ENCODE peak calls at places on chromosomes 5 and 9, in five cellular contexts. One of them, this sample, is unnamed.

GRCh38 chr9:86337469-86338107 is 16.6 kb downstream of the TUT7 start:
- DNase-seq in adrenal gland: no peak
- DNase-seq in H54: no peak
- DNase-seq in endothelial cell of umbilical vein: no peak
- DNase-seq in stomach: no peak
- DNase-seq in this sample: no peak

GRCh38 chr5:66171349-66172344 is 27.5 kb downstream of the SREK1 start:
- DNase-seq in adrenal gland: peak; percentile 46
- DNase-seq in H54: no peak
- DNase-seq in endothelial cell of umbilical vein: peak; percentile 59
- DNase-seq in stomach: no peak
- DNase-seq in this sample: no peak

GRCh38 chr9:108386859-108387384 is 468.9 kb downstream of the ACTL7B start:
- DNase-seq in adrenal gland: no peak
- DNase-seq in H54: peak; percentile 12
- DNase-seq in endothelial cell of umbilical vein: no peak
- DNase-seq in stomach: no peak
- DNase-seq in this sample: no peak

GRCh38 chr5:174044451-174044850 is 1.1 kb upstream of the NSG2 start:
- DNase-seq in adrenal gland: no peak
- DNase-seq in H54: no peak
- DNase-seq in endothelial cell of umbilical vein: no peak
- DNase-seq in stomach: no peak
- DNase-seq in this sample: no peak

GRCh38 chr9:126117158-126117425 is 209.5 kb upstream of the MVB12B start:
- DNase-seq in adrenal gland: no peak
- DNase-seq in H54: no peak
- DNase-seq in endothelial cell of umbilical vein: no peak
- DNase-seq in stomach: no peak
- DNase-seq in this sample: no peak

GRCh38 chr9:35506359-35506758 is 16.4 kb downstream of the RUSC2 start:
- DNase-seq in adrenal gland: no peak
- DNase-seq in H54: no peak
- DNase-seq in endothelial cell of umbilical vein: no peak
- DNase-seq in stomach: no peak
- DNase-seq in this sample: no peak

GRCh38 chr5:180624630-180625029 is 24.8 kb downstream of the FLT4 start:
- DNase-seq in adrenal gland: no peak
- DNase-seq in H54: no peak
- DNase-seq in endothelial cell of umbilical vein: no peak
- DNase-seq in stomach: no peak
- DNase-seq in this sample: no peak

GRCh38 chr5:93909356-93909755 is 168.0 kb upstream of the POU5F2 start:
- DNase-seq in adrenal gland: no peak
- DNase-seq in H54: no peak
- DNase-seq in endothelial cell of umbilical vein: peak; percentile 23
- DNase-seq in stomach: no peak
- DNase-seq in this sample: no peak

GRCh38 chr5:65867509-65868195 is 58.7 kb upstream of the ERBIN start:
- DNase-seq in adrenal gland: no peak
- DNase-seq in H54: no peak
- DNase-seq in endothelial cell of umbilical vein: peak; percentile 75
- DNase-seq in stomach: no peak
- DNase-seq in this sample: no peak

GRCh38 chr5:168291281-168291960 is at the start of gene WWC1:
- DNase-seq in adrenal gland: peak; percentile 14
- DNase-seq in H54: peak; percentile 63
- DNase-seq in endothelial cell of umbilical vein: no peak
- DNase-seq in stomach: peak; percentile 92
- DNase-seq in this sample: peak; percentile 80

GRCh38 chr5:9546973-9547947 is 1.4 kb upstream of the SEMA5A start:
- DNase-seq in adrenal gland: no peak
- DNase-seq in H54: no peak
- DNase-seq in endothelial cell of umbilical vein: peak; percentile 53
- DNase-seq in stomach: no peak
- DNase-seq in this sample: no peak
- TF ChIP-seq POLR2A in adrenal gland: no peak
- TF ChIP-seq POLR2A in H54: no peak
- TF ChIP-seq POLR2A in endothelial cell of umbilical vein: no peak
- TF ChIP-seq POLR2A in stomach: no peak
- TF ChIP-seq POLR2A in this sample: no peak

GRCh38 chr5:25516136-25516535 is 871.4 kb upstream of the CDH10 start:
- DNase-seq in adrenal gland: no peak
- DNase-seq in H54: no peak
- DNase-seq in endothelial cell of umbilical vein: no peak
- DNase-seq in stomach: no peak
- DNase-seq in this sample: no peak
- TF ChIP-seq POLR2A in adrenal gland: no peak
- TF ChIP-seq POLR2A in H54: no peak
- TF ChIP-seq POLR2A in endothelial cell of umbilical vein: no peak
- TF ChIP-seq POLR2A in stomach: no peak
- TF ChIP-seq POLR2A in this sample: no peak

GRCh38 chr9:68740561-68740960 is 35.5 kb downstream of the PIP5K1B start:
- DNase-seq in adrenal gland: no peak
- DNase-seq in H54: no peak
- DNase-seq in endothelial cell of umbilical vein: no peak
- DNase-seq in stomach: peak; percentile 44
- DNase-seq in this sample: no peak
- TF ChIP-seq POLR2A in adrenal gland: no peak
- TF ChIP-seq POLR2A in H54: no peak
- TF ChIP-seq POLR2A in endothelial cell of umbilical vein: no peak
- TF ChIP-seq POLR2A in stomach: no peak
- TF ChIP-seq POLR2A in this sample: no peak

GRCh38 chr9:2711716-2712115 is 5.6 kb upstream of the KCNV2 start:
- DNase-seq in adrenal gland: no peak
- DNase-seq in H54: no peak
- DNase-seq in endothelial cell of umbilical vein: no peak
- DNase-seq in stomach: no peak
- DNase-seq in this sample: no peak
- TF ChIP-seq POLR2A in adrenal gland: no peak
- TF ChIP-seq POLR2A in H54: no peak
- TF ChIP-seq POLR2A in endothelial cell of umbilical vein: no peak
- TF ChIP-seq POLR2A in stomach: no peak
- TF ChIP-seq POLR2A in this sample: no peak

GRCh38 chr9:136621019-136621733 is 41.5 kb upstream of the EGFL7 start:
- DNase-seq in adrenal gland: no peak
- DNase-seq in H54: no peak
- DNase-seq in endothelial cell of umbilical vein: no peak
- DNase-seq in stomach: no peak
- DNase-seq in this sample: no peak
- TF ChIP-seq POLR2A in adrenal gland: no peak
- TF ChIP-seq POLR2A in H54: no peak
- TF ChIP-seq POLR2A in endothelial cell of umbilical vein: no peak
- TF ChIP-seq POLR2A in stomach: no peak
- TF ChIP-seq POLR2A in this sample: no peak

DNA sequence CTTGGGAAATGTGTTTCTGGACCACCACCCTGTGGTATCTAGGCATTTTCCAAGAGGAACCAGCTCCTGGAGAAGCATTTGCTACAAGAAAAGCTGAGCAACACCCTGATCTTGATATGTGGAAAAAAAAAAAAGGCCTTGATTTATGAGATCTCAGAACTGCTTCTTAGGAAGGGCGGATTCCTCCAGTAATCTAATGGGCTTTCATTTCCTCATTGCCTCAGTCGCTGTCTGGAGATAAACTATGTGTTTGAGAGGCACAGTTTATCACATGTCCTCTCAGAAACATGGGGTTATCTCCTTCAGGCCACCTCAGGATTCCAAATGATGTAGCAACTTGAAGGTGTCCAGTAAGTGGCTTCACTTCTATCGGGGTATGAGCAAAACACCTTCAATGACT is 56.5 kb upstream of the ZNF622 start:
- DNase-seq in adrenal gland: no peak
- DNase-seq in H54: no peak
- DNase-seq in endothelial cell of umbilical vein: no peak
- DNase-seq in stomach: no peak
- DNase-seq in this sample: no peak
- TF ChIP-seq POLR2A in adrenal gland: no peak
- TF ChIP-seq POLR2A in H54: no peak
- TF ChIP-seq POLR2A in endothelial cell of umbilical vein: no peak
- TF ChIP-seq POLR2A in stomach: no peak
- TF ChIP-seq POLR2A in this sample: no peak

DNA sequence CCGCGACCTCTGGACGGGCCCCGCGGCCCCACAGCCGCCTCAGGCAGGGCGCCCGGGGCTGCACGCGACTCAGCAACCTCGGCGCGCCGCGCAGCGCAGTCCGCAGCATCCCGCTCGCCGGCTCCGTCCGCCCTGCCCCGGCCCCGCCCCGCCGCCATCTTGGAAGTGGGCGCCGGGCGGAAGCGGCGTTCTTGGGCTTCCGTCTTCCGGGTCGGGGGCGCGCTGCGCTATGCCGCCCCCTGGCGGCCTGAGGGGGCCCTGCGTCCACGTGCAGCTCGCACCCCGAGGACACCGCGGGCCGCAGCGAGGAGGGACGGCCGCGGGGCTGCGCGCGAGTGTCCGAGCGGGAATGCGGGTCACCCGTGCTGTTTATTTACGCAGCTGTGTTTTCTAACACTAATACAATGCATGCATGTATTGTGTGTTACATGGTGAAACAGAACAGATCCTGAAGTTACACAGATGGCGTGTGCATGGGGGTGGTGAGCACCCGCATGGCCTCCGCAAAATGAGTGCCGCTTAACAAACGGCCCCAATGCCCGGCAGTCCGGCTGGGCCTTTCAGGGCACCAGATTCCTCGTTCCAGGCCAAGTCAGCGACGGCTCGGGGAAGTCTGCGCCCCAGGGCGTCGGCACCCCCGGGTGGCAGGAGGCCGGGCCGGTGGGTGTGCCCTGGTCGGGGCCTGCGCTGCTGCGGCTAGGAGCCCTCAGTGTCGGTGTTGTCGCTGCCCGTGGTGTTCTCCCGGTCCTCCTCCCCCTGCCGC is at the start of gene DNLZ:
- DNase-seq in adrenal gland: peak; percentile 88
- DNase-seq in H54: peak; percentile 98
- DNase-seq in endothelial cell of umbilical vein: peak; percentile 78
- DNase-seq in stomach: peak; percentile 90
- DNase-seq in this sample: peak; percentile 100
- TF ChIP-seq POLR2A in adrenal gland: no peak
- TF ChIP-seq POLR2A in H54: peak; percentile 71
- TF ChIP-seq POLR2A in endothelial cell of umbilical vein: peak; percentile 57
- TF ChIP-seq POLR2A in stomach: no peak
- TF ChIP-seq POLR2A in this sample: peak; percentile 61

This sample was measured in GM12891.